ENCODE peak calls at places on chromosomes 2 and 18, in four cellular contexts. Q is mesenchymal stem cell, Y is mesendoderm, W is H9. O is an unnamed sample.

GRCh38 chr2:112340868-112341267 is 65.5 kb downstream of the ZC3H6 start:
- DNase-seq in Q (no peak), Y (no peak), W (no peak), O (no peak)

GRCh38 chr2:172021074-172021931 is 21.6 kb downstream of the METAP1D start:
- DNase-seq in Y (peak; percentile 56), Q (peak; percentile 18), W (peak; percentile 47), O (peak; percentile 16)

GRCh38 chr2:222318712-222319575 is 20.1 kb upstream of the PAX3 start:
- DNase-seq in Y (no peak), Q (peak; percentile 49), W (no peak), O (no peak)

GRCh38 chr2:201358684-201359083 is 1.5 kb upstream of the FLACC1 start:
- DNase-seq in W (no peak), Q (peak; percentile 91), Y (peak; percentile 52), O (peak; percentile 92)

GRCh38 chr2:25856377-25856776 is 21.9 kb downstream of the ASXL2 start:
- DNase-seq in Q (no peak), Y (peak; percentile 52), W (peak; percentile 62), O (no peak)

GRCh38 chr2:38610851-38611801 is 8.4 kb upstream of the HNRNPLL start:
- DNase-seq in Y (no peak), W (no peak), Q (peak; percentile 85), O (peak; percentile 77)

GRCh38 chr2:85131116-85131515 is 2.1 kb upstream of the TCF7L1 start:
- DNase-seq in Y (peak; percentile 64), Q (peak; percentile 46), W (peak; percentile 48), O (peak; percentile 40)

GRCh38 chr2:185475868-185476267 is 262.7 kb upstream of the FSIP2 start:
- DNase-seq in W (no peak), Q (no peak), Y (peak; percentile 62), O (no peak)

GRCh38 chr18:67517224-67517765 is 775 bp upstream of the DSEL start:
- DNase-seq in Y (no peak), W (no peak), Q (no peak), O (peak; percentile 25)

GRCh38 chr18:59918320-59918755 is 18.5 kb downstream of the PMAIP1 start:
- DNase-seq in Y (peak; percentile 63), W (peak; percentile 40), Q (no peak), O (peak; percentile 61)

GRCh38 chr18:9475643-9476580 is 599 bp downstream of the RALBP1 start:
- DNase-seq in Q (peak; percentile 46), Y (peak; percentile 20), W (no peak), O (peak; percentile 39)

GRCh38 chr18:49048361-49048760 is 97.6 kb upstream of the SMAD7 start:
- DNase-seq in W (no peak), Q (peak; percentile 44), Y (no peak), O (peak; percentile 96)

GRCh38 chr2:212254331-212254730 is 284.3 kb downstream of the ERBB4 start:
- DNase-seq in Q (peak; percentile 5), W (no peak), Y (peak; percentile 10), O (no peak)

GRCh38 chr2:3124921-3125760 is 252.5 kb downstream of the EIPR1 start:
- DNase-seq in Q (no peak), Y (no peak), W (no peak), O (no peak)

GRCh38 chr2:142980246-142981068 is 103.0 kb downstream of the KYNU start:
- DNase-seq in Q (peak; percentile 44), Y (peak; percentile 81), W (no peak), O (peak; percentile 75)

GRCh38 chr2:117027646-117028045 is 786.8 kb upstream of the DDX18 start:
- DNase-seq in Y (no peak), W (no peak), Q (no peak), O (no peak)

GRCh38 chr2:36374586-36374985 is 19.0 kb downstream of the CRIM1 start:
- DNase-seq in W (no peak), Y (no peak), Q (no peak), O (no peak)

GRCh38 chr2:212939777-212940531 is 211.5 kb downstream of the IKZF2 start:
- DNase-seq in W (peak; percentile 34), Y (peak; percentile 50), Q (no peak), O (no peak)

GRCh38 chr2:159484537-159484936 is 131.8 kb downstream of the BAZ2B start:
- DNase-seq in Q (no peak), Y (no peak), W (no peak), O (no peak)

GRCh38 chr2:584863-585823 is 92.1 kb downstream of the TMEM18 start:
- DNase-seq in Q (no peak), Y (no peak), W (peak; percentile 28), O (no peak)

GRCh38 chr18:46278481-46279465 is 174.6 kb downstream of the HAUS1 start:
- DNase-seq in Q (peak; percentile 54), Y (no peak), W (no peak), O (peak; percentile 74)

GRCh38 chr2:75221872-75222271 is 22.6 kb upstream of the TACR1 start:
- DNase-seq in W (no peak), Q (peak; percentile 74), Y (no peak), O (peak; percentile 89)

GRCh38 chr2:231110551-231110950 is 14.3 kb downstream of the HTR2B start:
- DNase-seq in W (no peak), Q (peak; percentile 58), Y (no peak), O (peak; percentile 60)

GRCh38 chr2:74554821-74555531 is 456 bp downstream of the DOK1 start:
- DNase-seq in Q (peak; percentile 71), W (peak; percentile 61), Y (peak; percentile 69), O (peak; percentile 27)

GRCh38 chr18:22912835-22913234 is 20.3 kb upstream of the RBBP8 start:
- DNase-seq in Y (peak; percentile 54), Q (peak; percentile 53), W (no peak), O (peak; percentile 19)

GRCh38 chr2:86175866-86176265 is 19.4 kb downstream of the IMMT start:
- DNase-seq in W (no peak), Y (no peak), Q (no peak), O (no peak)

GRCh38 chr2:192655916-192656315 is 461.2 kb upstream of the TMEFF2 start:
- DNase-seq in W (no peak), Y (peak; percentile 82), Q (no peak), O (no peak)

GRCh38 chr2:168780671-168781071 is 21.8 kb upstream of the NOSTRIN start:
- DNase-seq in W (no peak), Y (no peak), Q (no peak), O (no peak)

GRCh38 chr2:147033046-147033445 is 811.8 kb upstream of the ACVR2A start:
- DNase-seq in Q (no peak), Y (no peak), W (no peak), O (no peak)

GRCh38 chr2:230956827-230957755 is 32.0 kb upstream of the GPR55 start:
- DNase-seq in Q (peak; percentile 74), Y (peak; percentile 90), W (peak; percentile 63), O (peak; percentile 49)

GRCh38 chr18:46418657-46419260 is 238.3 kb downstream of the LOXHD1 start:
- DNase-seq in Y (no peak), Q (no peak), W (no peak), O (no peak)

DNA sequence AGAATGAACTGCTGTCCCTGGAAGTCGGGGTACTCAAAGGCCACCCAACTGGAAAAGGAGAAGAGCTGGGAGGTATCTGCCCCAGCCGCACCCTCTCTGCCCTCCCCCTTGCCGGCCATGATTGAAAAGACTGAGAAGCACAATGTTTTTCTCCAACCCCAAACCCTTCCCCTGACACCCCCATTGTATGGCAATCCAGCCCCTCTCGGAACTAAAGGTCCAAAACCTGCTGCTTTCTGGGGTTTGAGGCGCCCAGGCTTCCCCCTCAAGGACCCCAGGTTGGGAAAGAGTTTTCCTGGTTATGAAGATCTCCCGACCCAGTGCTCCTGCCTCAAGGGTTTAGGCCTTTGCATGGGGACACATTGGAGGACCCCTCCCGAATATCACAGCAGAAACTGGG is 1.0 kb downstream of the CRYBA2 start:
- DNase-seq in Y (no peak), Q (no peak), W (no peak), O (no peak)
- H3K27me3 ChIP-seq in Y (peaks cover 72% of the 10 kb centered on the region), Q (peaks cover 100% of the 10 kb centered on the region), W (peaks cover 98% of the 10 kb centered on the region), O (peaks cover 93% of the 10 kb centered on the region)

DNA sequence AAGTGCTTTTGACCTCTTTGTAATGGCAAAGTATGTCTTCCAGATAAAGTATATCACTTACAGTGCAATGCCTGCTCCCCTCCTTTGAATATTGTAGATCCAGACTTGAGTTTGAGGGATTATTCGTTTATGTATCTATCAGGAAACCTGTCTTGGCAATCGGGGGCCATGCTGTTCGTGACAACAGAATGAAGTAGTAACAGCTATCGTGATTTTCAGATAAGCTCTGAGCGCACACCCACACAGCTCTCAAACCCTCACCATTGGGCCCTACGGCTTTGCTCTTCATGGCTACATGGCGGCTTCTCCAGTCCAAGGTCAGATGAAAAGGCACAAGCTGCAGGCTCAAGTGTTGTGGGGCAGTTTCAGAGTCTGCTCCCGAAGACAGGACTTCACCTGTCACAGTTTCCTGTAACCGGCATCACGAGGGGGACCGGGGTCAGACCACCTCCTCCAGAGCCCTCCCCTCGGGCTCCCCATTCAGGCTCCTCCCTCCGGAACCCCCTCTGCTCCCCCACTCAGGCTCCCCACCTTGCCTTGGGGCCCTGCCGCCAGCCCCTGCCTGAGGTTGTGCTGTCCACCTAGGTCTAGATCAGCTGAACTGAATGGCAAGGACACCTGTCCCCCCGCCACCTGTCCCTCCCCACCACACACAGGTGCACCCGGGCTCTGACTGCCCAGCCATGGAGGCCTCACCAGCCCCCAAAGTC is 292.5 kb upstream of the SALL3 start:
- DNase-seq in Y (no peak), W (no peak), Q (no peak), O (no peak)
- H2AK5ac ChIP-seq in Y (no peak overlapping the region), W (no peak overlapping the region), Q (no peak overlapping the region), O (no peak overlapping the region)

GRCh38 chr2:204145197-204146190 is 208.9 kb downstream of the ICOS start:
- DNase-seq in W (peak; percentile 90), Q (peak; percentile 69), Y (peak; percentile 90), O (peak; percentile 63)

GRCh38 chr2:204135752-204136151 is 199.2 kb downstream of the ICOS start:
- DNase-seq in Y (no peak), Q (no peak), W (no peak), O (no peak)

GRCh38 chr2:204134421-204134820 is 197.9 kb downstream of the ICOS start:
- DNase-seq in Q (no peak), W (no peak), Y (no peak), O (no peak)

GRCh38 chr2:204144487-204144886 is 207.9 kb downstream of the ICOS start:
- DNase-seq in W (no peak), Q (no peak), Y (peak; percentile 46), O (no peak)

DNA sequence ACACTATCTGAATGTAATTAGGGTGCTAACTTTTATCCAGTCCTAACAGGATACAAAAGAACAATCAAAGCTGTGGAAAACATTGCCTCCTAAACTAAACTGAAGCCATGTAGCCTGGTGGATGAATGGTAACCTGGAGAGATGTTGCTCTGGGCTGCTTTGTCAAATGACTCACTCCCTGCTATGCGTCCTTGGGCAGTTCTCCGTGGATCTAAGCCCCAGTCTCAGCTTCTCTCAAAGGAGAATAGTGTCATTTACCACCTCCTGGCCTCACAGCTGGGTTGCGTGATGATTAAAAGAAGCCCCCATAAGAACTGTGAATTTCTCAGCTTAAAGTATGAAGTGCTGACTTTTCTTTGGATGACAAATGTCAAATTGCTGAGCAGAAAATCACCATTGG is 203.7 kb downstream of the ICOS start:
- DNase-seq in Q (no peak), W (no peak), Y (peak; percentile 62), O (no peak)
- H3K27me3 ChIP-seq in Q (peaks cover 19% of the 10 kb centered on the region), W (no peaks in the 10 kb centered on the region), Y (no peaks in the 10 kb centered on the region), O (peaks cover 27% of the 10 kb centered on the region)

GRCh38 chr2:239929504-239929903 is 95.6 kb downstream of the NDUFA10 start:
- DNase-seq in W (peak; percentile 11), Y (no peak), Q (no peak), O (no peak)
- H2AK5ac ChIP-seq in W (no peak overlapping the region), Y (no peak overlapping the region), Q (no peak overlapping the region), O (no peak overlapping the region)

GRCh38 chr2:47769318-47769717 is 13.6 kb upstream of the MSH6 start:
- DNase-seq in Q (no peak), Y (no peak), W (no peak), O (no peak)
- H3K27me3 ChIP-seq in Q (no peaks in the 10 kb centered on the region), Y (no peaks in the 10 kb centered on the region), W (no peaks in the 10 kb centered on the region), O (peaks cover 2% of the 10 kb centered on the region)

O was measured in IMR-90.